ENCODE peak calls at places on chromosomes 1 and 21, in seven cellular contexts. K is astrocyte, S is pons, J is GM13976, B is NCI-H1048, T is T-helper 9 cell, G is GM23248. I is an unnamed sample.

GRCh38 chr1:184329255-184329953 is 57.4 kb upstream of the C1orf21 start:
- DNase-seq in K (no peak), S (no peak), J (no peak), B (no peak), T (no peak), G (no peak), I (no peak)

GRCh38 chr1:53074313-53075154 is 12.5 kb downstream of the PODN start:
- DNase-seq in K (no peak), S (no peak), J (no peak), B (no peak), T (no peak), G (no peak), I (no peak)

GRCh38 chr1:64410217-64410616 is 59.7 kb upstream of the CACHD1 start:
- DNase-seq in K (no peak), S (no peak), J (no peak), B (no peak), T (no peak), G (no peak), I (no peak)

GRCh38 chr21:45080232-45080631 is 5.9 kb downstream of the ADARB1 start:
- DNase-seq in K (no peak), S (no peak), J (no peak), B (no peak), T (no peak), G (peak; percentile 17), I (no peak)

GRCh38 chr21:36841866-36842265 is 124.6 kb downstream of the HLCS start:
- DNase-seq in K (peak; percentile 14), S (no peak), J (no peak), B (no peak), T (no peak), G (peak; percentile 32), I (peak; percentile 72)

GRCh38 chr1:221672160-221672762 is 69.6 kb downstream of the DUSP10 start:
- DNase-seq in K (peak; percentile 62), S (no peak), J (no peak), B (no peak), T (no peak), G (peak; percentile 63), I (peak; percentile 80)

GRCh38 chr1:246971322-246971721 is 36.5 kb downstream of the ZNF695 start:
- DNase-seq in K (no peak), S (peak; percentile 38), J (no peak), B (no peak), T (peak; percentile 28), G (peak; percentile 66), I (peak; percentile 33)

GRCh38 chr1:205567716-205568115 is 63.2 kb downstream of the CDK18 start:
- DNase-seq in K (no peak), S (no peak), J (no peak), B (no peak), T (no peak), G (no peak), I (no peak)

GRCh38 chr1:26429741-26430140 is 2.4 kb upstream of the DHDDS start:
- DNase-seq in K (no peak), S (no peak), J (no peak), B (no peak), T (no peak), G (no peak), I (no peak)

GRCh38 chr1:101025283-101025679 is 303 bp downstream of the DPH5 start:
- DNase-seq in K (no peak), S (no peak), J (no peak), B (no peak), T (no peak), G (peak; percentile 51), I (peak; percentile 46)

GRCh38 chr1:107135466-107135865 is 5.4 kb upstream of the NTNG1 start:
- DNase-seq in K (peak; percentile 54), S (no peak), J (peak; percentile 24), B (no peak), T (no peak), G (peak; percentile 67), I (peak; percentile 67)

GRCh38 chr1:8194481-8195227 is 123.3 kb upstream of the SLC45A1 start:
- DNase-seq in K (peak; percentile 45), S (no peak), J (no peak), B (no peak), T (no peak), G (peak; percentile 76), I (peak; percentile 58)

GRCh38 chr1:151815716-151816327 is 10.6 kb upstream of the LINGO4 start:
- DNase-seq in K (no peak), S (no peak), J (no peak), B (no peak), T (peak; percentile 55), G (no peak), I (no peak)

GRCh38 chr1:106924360-106924759 is 132.1 kb upstream of the PRMT6 start:
- DNase-seq in K (peak; percentile 81), S (no peak), J (no peak), B (no peak), T (no peak), G (peak; percentile 39), I (peak; percentile 59)

GRCh38 chr1:108708726-108709660 is 3.7 kb upstream of the FNDC7 start:
- DNase-seq in K (no peak), S (no peak), J (peak; percentile 24), B (no peak), T (peak; percentile 53), G (no peak), I (no peak)

GRCh38 chr1:201786824-201787223 is 42.1 kb upstream of the IPO9 start:
- DNase-seq in K (no peak), S (no peak), J (no peak), B (no peak), T (no peak), G (peak; percentile 80), I (peak; percentile 36)

GRCh38 chr1:218408942-218409341 is 63.8 kb downstream of the TGFB2 start:
- DNase-seq in K (no peak), S (no peak), J (no peak), B (no peak), T (no peak), G (no peak), I (no peak)

GRCh38 chr1:216750031-216750627 is 26.9 kb upstream of the ESRRG start:
- DNase-seq in K (peak; percentile 51), S (peak; percentile 93), J (no peak), B (peak; percentile 51), T (no peak), G (peak; percentile 67), I (peak; percentile 55)

GRCh38 chr21:34800797-34801518 is 132.2 kb downstream of the CLIC6 start:
- DNase-seq in K (peak; percentile 49), S (no peak), J (no peak), B (no peak), T (no peak), G (peak; percentile 92), I (peak; percentile 66)

GRCh38 chr1:186054932-186055331 is 320.1 kb downstream of the TPR start:
- DNase-seq in K (no peak), S (no peak), J (no peak), B (no peak), T (no peak), G (no peak), I (no peak)